ENCODE peak calls at places on chromosomes 4 and X, in five cellular contexts. V is heart right ventricle, H is NB4, L is PC-9, W is cardiac muscle cell. U is an unnamed sample.

GRCh38 chrX:9420513-9420912 is 44.3 kb upstream of the TBL1X start:
- DNase-seq in V (no peak), H (peak), L (no peak), W (no peak), U (no peak)

GRCh38 chrX:48504261-48504660 is 4.5 kb upstream of the PORCN start:
- DNase-seq in V (no peak), H (no peak), L (no peak), W (no peak), U (no peak)

GRCh38 chrX:17164936-17165335 is 210.1 kb upstream of the NHS start:
- DNase-seq in V (no peak), H (no peak), L (no peak), W (no peak), U (no peak)

GRCh38 chr4:105232374-105232773 is 85.7 kb downstream of the TET2 start:
- DNase-seq in V (no peak), H (no peak), L (no peak), W (no peak), U (no peak)

GRCh38 chr4:119693127-119693526 is 64.5 kb upstream of the PDE5A start:
- DNase-seq in V (peak), H (no peak), L (no peak), W (no peak), U (no peak)

GRCh38 chrX:34437586-34437985 is 219.5 kb downstream of the TMEM47 start:
- DNase-seq in V (no peak), H (no peak), L (no peak), W (no peak), U (no peak)

GRCh38 chrX:87693204-87693603 is 175.6 kb downstream of the KLHL4 start:
- DNase-seq in V (no peak), H (no peak), L (no peak), W (no peak), U (no peak)

GRCh38 chr4:107619065-107619464 is 101.0 kb downstream of the PAPSS1 start:
- DNase-seq in V (no peak), H (no peak), L (no peak), W (no peak), U (no peak)

GRCh38 chrX:57772637-57773036 is 92.6 kb upstream of the NLRP2B start:
- DNase-seq in V (no peak), H (peak), L (no peak), W (no peak), U (no peak)

GRCh38 chr4:124938836-124939235 is 226.3 kb upstream of the ANKRD50 start:
- DNase-seq in V (no peak), H (no peak), L (no peak), W (no peak), U (no peak)

GRCh38 chr4:89307446-89308160 is at the start of gene GPRIN3:
- DNase-seq in V (peak), H (no peak), L (no peak), W (peak), U (peak)

GRCh38 chr4:173171098-173171497 is 2.5 kb downstream of the GALNT7 start:
- DNase-seq in V (no peak), H (peak), L (no peak), W (peak), U (no peak)

GRCh38 chrX:113514906-113515305 is 674.3 kb upstream of the AMOT start:
- DNase-seq in V (no peak), H (no peak), L (no peak), W (peak), U (no peak)

DNA sequence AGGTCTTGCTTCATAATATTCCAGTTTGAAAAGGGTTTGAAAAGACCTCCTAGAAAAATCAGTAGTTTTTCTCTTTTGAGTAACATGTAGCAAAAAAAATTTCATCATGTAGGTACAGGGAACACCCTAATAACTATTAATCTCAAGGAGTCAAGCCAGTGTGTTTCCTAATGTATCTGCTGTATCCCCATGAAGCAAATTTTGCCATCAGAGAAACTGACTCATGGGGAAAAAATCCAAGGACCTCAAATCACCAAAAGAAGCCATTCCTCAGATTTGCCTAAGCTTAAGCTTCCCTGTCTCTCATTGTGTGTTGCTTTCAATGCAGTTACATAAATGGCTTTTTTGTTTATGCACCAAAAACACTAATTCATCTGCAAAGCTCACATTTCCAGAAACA is 29.7 kb downstream of the F9 start:
- DNase-seq in V (no peak), H (no peak), L (no peak), W (no peak), U (no peak)
- TF ChIP-seq CTCF in V (no peak), H (no peak), L (no peak), W (no peak), U (no peak)

GRCh38 chr4:166737430-166737829 is 496.9 kb downstream of the SPOCK3 start:
- DNase-seq in V (no peak), H (no peak), L (no peak), W (no peak), U (no peak)

DNA sequence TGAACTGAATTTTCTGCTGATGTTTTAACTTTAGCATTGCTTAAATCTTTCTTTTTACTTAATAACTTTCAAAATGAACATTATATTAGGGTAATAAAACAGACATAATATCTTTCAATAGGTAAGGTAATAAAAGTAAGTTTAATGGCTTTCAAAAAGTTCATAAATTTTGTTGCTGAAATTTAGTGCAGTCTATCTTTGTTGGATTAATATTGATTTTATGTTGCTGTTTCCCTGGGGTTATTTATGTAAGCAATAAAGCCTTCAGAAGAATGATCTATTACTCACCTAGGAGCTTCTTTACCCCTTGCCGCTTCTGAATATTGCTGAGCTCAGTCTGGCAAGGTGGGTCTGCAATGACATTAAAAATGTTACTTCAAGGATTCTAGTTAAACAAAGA is 492.6 kb downstream of the SPOCK3 start:
- DNase-seq in V (no peak), H (no peak), L (no peak), W (no peak), U (no peak)
- TF ChIP-seq CTCF in V (no peak), H (no peak), L (no peak), W (no peak), U (no peak)

DNA sequence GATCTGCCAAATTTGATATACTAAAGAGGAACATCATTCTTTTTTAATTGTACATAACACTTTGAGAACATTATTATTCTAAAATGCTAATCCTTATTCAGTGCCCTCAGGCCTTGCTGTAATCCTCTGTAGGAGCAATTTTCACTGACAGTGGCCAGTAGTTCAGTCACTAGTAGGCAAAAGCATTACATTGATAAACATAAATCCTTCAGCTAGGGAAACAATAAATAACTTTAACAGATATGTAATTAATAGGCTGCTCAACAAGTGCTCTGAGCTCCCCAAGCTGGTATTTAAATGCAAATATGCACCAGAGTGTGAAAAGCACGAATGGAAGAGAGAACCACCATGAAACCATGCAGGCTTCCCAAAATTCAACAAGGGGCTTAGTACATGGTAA is 77.7 kb upstream of the FAM47C start:
- DNase-seq in V (no peak), H (no peak), L (no peak), W (no peak), U (no peak)
- TF ChIP-seq CTCF in V (no peak), H (no peak), L (no peak), W (no peak), U (no peak)

GRCh38 chr4:30726090-30726668 is 6.0 kb downstream of the PCDH7 start:
- DNase-seq in V (no peak), H (no peak), L (peak), W (no peak), U (no peak)

GRCh38 chr4:30722092-30722915 is 2.1 kb downstream of the PCDH7 start:
- DNase-seq in V (no peak), H (no peak), L (no peak), W (no peak), U (no peak)

GRCh38 chr4:30722916-30723270 is 2.7 kb downstream of the PCDH7 start:
- DNase-seq in V (no peak), H (no peak), L (no peak), W (peak), U (no peak)

GRCh38 chr4:30725562-30725961 is 5.4 kb downstream of the PCDH7 start:
- DNase-seq in V (no peak), H (no peak), L (no peak), W (no peak), U (no peak)

GRCh38 chr4:30724217-30724616 is 4.0 kb downstream of the PCDH7 start:
- DNase-seq in V (no peak), H (no peak), L (no peak), W (peak), U (no peak)
- TF ChIP-seq CTCF in V (no peak), H (no peak), L (no peak), W (no peak), U (no peak)